ENCODE peak calls at places on chromosome 20, in nine cellular contexts. One of them, this sample, is unnamed.

GRCh38 chr20:62219992-62220665 is at the start of gene HRH3:
- DNase-seq in Peyer's patch: no peak
- DNase-seq in endothelial cell of umbilical vein: no peak
- DNase-seq in tibial nerve: no peak
- DNase-seq in H1: peak
- DNase-seq in body of pancreas: peak
- DNase-seq in lower leg skin: no peak
- DNase-seq in transverse colon: peak
- DNase-seq in testis: peak
- DNase-seq in this sample: peak

GRCh38 chr20:20010639-20011500 is 6.3 kb upstream of the NAA20 start:
- DNase-seq in Peyer's patch: no peak
- DNase-seq in endothelial cell of umbilical vein: peak
- DNase-seq in tibial nerve: no peak
- DNase-seq in H1: no peak
- DNase-seq in body of pancreas: no peak
- DNase-seq in lower leg skin: no peak
- DNase-seq in transverse colon: no peak
- DNase-seq in testis: no peak
- DNase-seq in this sample: no peak

GRCh38 chr20:8078528-8078914 is 53.5 kb upstream of the PLCB1 start:
- DNase-seq in Peyer's patch: no peak
- DNase-seq in endothelial cell of umbilical vein: peak
- DNase-seq in tibial nerve: no peak
- DNase-seq in H1: no peak
- DNase-seq in body of pancreas: no peak
- DNase-seq in lower leg skin: no peak
- DNase-seq in transverse colon: no peak
- DNase-seq in testis: no peak
- DNase-seq in this sample: no peak

GRCh38 chr20:9492067-9492466 is 22.3 kb upstream of the LAMP5 start:
- DNase-seq in Peyer's patch: no peak
- DNase-seq in endothelial cell of umbilical vein: no peak
- DNase-seq in tibial nerve: no peak
- DNase-seq in H1: no peak
- DNase-seq in body of pancreas: no peak
- DNase-seq in lower leg skin: no peak
- DNase-seq in transverse colon: no peak
- DNase-seq in testis: no peak
- DNase-seq in this sample: no peak

GRCh38 chr20:23928788-23929187 is 49.2 kb upstream of the CST5 start:
- DNase-seq in Peyer's patch: no peak
- DNase-seq in endothelial cell of umbilical vein: no peak
- DNase-seq in tibial nerve: no peak
- DNase-seq in H1: no peak
- DNase-seq in body of pancreas: no peak
- DNase-seq in lower leg skin: no peak
- DNase-seq in transverse colon: no peak
- DNase-seq in testis: peak
- DNase-seq in this sample: no peak

GRCh38 chr20:11814276-11814675 is 103.4 kb upstream of the BTBD3 start:
- DNase-seq in Peyer's patch: no peak
- DNase-seq in endothelial cell of umbilical vein: no peak
- DNase-seq in tibial nerve: no peak
- DNase-seq in H1: no peak
- DNase-seq in body of pancreas: no peak
- DNase-seq in lower leg skin: no peak
- DNase-seq in transverse colon: no peak
- DNase-seq in testis: no peak
- DNase-seq in this sample: no peak

GRCh38 chr20:46840054-46840729 is 54.5 kb upstream of the EYA2 start:
- DNase-seq in Peyer's patch: no peak
- DNase-seq in endothelial cell of umbilical vein: no peak
- DNase-seq in tibial nerve: no peak
- DNase-seq in H1: no peak
- DNase-seq in body of pancreas: no peak
- DNase-seq in lower leg skin: no peak
- DNase-seq in transverse colon: no peak
- DNase-seq in testis: no peak
- DNase-seq in this sample: no peak

GRCh38 chr20:53949319-53949839 is 121.0 kb downstream of the BCAS1 start:
- DNase-seq in Peyer's patch: peak
- DNase-seq in endothelial cell of umbilical vein: peak
- DNase-seq in tibial nerve: no peak
- DNase-seq in H1: peak
- DNase-seq in body of pancreas: peak
- DNase-seq in lower leg skin: peak
- DNase-seq in transverse colon: peak
- DNase-seq in testis: no peak
- DNase-seq in this sample: no peak

GRCh38 chr20:53872081-53872541 is 198.3 kb downstream of the BCAS1 start:
- DNase-seq in Peyer's patch: no peak
- DNase-seq in endothelial cell of umbilical vein: peak
- DNase-seq in tibial nerve: no peak
- DNase-seq in H1: no peak
- DNase-seq in body of pancreas: no peak
- DNase-seq in lower leg skin: no peak
- DNase-seq in transverse colon: no peak
- DNase-seq in testis: no peak
- DNase-seq in this sample: no peak

GRCh38 chr20:4985658-4986057 is 15.7 kb downstream of the SLC23A2 start:
- DNase-seq in Peyer's patch: no peak
- DNase-seq in endothelial cell of umbilical vein: no peak
- DNase-seq in tibial nerve: no peak
- DNase-seq in H1: no peak
- DNase-seq in body of pancreas: no peak
- DNase-seq in lower leg skin: no peak
- DNase-seq in transverse colon: no peak
- DNase-seq in testis: no peak
- DNase-seq in this sample: no peak

GRCh38 chr20:33407796-33408195 is 6.5 kb upstream of the CDK5RAP1 start:
- DNase-seq in Peyer's patch: no peak
- DNase-seq in endothelial cell of umbilical vein: no peak
- DNase-seq in tibial nerve: no peak
- DNase-seq in H1: no peak
- DNase-seq in body of pancreas: no peak
- DNase-seq in lower leg skin: no peak
- DNase-seq in transverse colon: no peak
- DNase-seq in testis: no peak
- DNase-seq in this sample: no peak

DNA sequence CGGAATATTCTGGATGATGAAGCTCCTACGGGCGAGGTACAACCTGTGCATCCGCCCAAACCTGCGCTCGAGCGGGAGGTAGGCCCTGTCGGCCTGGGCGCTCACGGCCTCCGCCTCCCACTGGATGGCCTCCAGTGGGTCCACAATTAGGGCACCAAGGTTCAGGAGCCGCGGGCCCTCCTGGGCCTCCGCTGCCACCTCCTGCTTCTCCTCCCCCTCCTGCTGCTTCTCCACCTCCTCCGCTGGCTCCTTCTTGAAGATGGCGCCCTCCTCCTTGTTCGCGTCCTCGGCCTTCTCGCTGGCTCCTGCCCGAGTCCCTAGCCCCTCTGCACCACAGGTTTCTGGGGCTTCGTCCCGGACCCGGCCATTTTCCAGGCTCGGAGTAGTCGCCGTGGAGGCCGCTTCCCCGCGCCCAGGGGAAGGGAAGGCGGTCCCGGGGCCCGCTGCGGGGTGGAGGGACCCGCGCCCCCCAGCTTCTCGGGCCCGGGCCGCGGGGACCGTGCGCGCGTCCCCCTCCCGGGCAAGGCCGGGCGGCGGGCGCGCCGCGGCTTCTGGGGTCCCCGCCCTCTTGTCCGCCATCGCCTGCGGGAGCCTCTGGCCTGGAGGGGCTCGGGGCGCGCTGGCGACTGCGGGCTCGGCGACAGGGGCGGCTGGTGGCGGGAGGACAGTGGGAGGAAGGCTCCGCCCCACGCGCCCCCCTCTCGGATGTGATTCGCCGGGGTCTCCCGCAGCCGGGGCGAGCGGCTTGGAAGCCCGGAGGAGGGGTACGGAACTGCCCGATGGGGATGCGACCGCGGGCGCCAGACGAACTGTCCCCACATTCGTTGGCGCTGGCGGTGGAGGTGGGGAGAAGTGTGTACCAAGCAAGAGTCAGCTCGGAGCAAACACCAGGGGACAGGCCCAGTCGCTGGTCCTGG is 17.6 kb downstream of the PLAGL2 start:
- DNase-seq in Peyer's patch: peak
- DNase-seq in endothelial cell of umbilical vein: peak
- DNase-seq in tibial nerve: no peak
- DNase-seq in H1: peak
- DNase-seq in body of pancreas: peak
- DNase-seq in lower leg skin: no peak
- DNase-seq in transverse colon: peak
- DNase-seq in testis: peak
- DNase-seq in this sample: peak
- TF ChIP-seq POLR2A in Peyer's patch: no peak
- TF ChIP-seq POLR2A in endothelial cell of umbilical vein: peak
- TF ChIP-seq POLR2A in tibial nerve: no peak
- TF ChIP-seq POLR2A in H1: no peak
- TF ChIP-seq POLR2A in body of pancreas: no peak
- TF ChIP-seq POLR2A in lower leg skin: no peak
- TF ChIP-seq POLR2A in transverse colon: no peak
- TF ChIP-seq POLR2A in testis: no peak
- TF ChIP-seq POLR2A in this sample: no peak

DNA sequence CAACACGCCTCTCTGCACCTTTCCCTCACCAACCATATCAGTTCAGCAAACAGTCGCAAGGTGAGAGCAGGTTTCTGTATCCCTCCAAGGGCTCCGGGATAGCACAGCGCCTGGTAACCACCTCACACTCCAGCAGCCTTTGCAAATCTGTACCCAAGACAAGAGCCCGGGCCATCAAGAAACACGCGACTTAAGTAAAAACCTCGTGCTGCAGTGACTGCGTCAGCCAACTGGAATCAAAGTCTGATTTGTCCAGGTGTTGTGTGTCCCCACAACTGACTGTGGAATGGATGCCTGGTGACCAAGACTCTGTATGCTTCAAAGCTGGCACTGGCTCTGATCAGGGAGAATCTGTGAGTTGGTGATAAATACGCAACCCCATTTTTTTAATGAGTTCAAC is 74.1 kb downstream of the NINL start:
- DNase-seq in Peyer's patch: no peak
- DNase-seq in endothelial cell of umbilical vein: no peak
- DNase-seq in tibial nerve: no peak
- DNase-seq in H1: no peak
- DNase-seq in body of pancreas: no peak
- DNase-seq in lower leg skin: no peak
- DNase-seq in transverse colon: no peak
- DNase-seq in testis: no peak
- DNase-seq in this sample: no peak
- TF ChIP-seq POLR2A in Peyer's patch: no peak
- TF ChIP-seq POLR2A in endothelial cell of umbilical vein: no peak
- TF ChIP-seq POLR2A in tibial nerve: no peak
- TF ChIP-seq POLR2A in H1: no peak
- TF ChIP-seq POLR2A in body of pancreas: no peak
- TF ChIP-seq POLR2A in lower leg skin: no peak
- TF ChIP-seq POLR2A in transverse colon: no peak
- TF ChIP-seq POLR2A in testis: no peak
- TF ChIP-seq POLR2A in this sample: no peak

GRCh38 chr20:49671429-49671828 is 42.2 kb downstream of the B4GALT5 start:
- DNase-seq in Peyer's patch: no peak
- DNase-seq in endothelial cell of umbilical vein: no peak
- DNase-seq in tibial nerve: no peak
- DNase-seq in H1: no peak
- DNase-seq in body of pancreas: no peak
- DNase-seq in lower leg skin: no peak
- DNase-seq in transverse colon: no peak
- DNase-seq in testis: no peak
- DNase-seq in this sample: peak

GRCh38 chr20:49672109-49672681 is 41.5 kb downstream of the B4GALT5 start:
- DNase-seq in Peyer's patch: no peak
- DNase-seq in endothelial cell of umbilical vein: no peak
- DNase-seq in tibial nerve: no peak
- DNase-seq in H1: no peak
- DNase-seq in body of pancreas: no peak
- DNase-seq in lower leg skin: no peak
- DNase-seq in transverse colon: no peak
- DNase-seq in testis: no peak
- DNase-seq in this sample: no peak

GRCh38 chr20:49675368-49676151 is 38.1 kb downstream of the B4GALT5 start:
- DNase-seq in Peyer's patch: peak
- DNase-seq in endothelial cell of umbilical vein: no peak
- DNase-seq in tibial nerve: no peak
- DNase-seq in H1: no peak
- DNase-seq in body of pancreas: no peak
- DNase-seq in lower leg skin: no peak
- DNase-seq in transverse colon: peak
- DNase-seq in testis: no peak
- DNase-seq in this sample: peak

GRCh38 chr20:49676581-49677291 is 36.9 kb downstream of the B4GALT5 start:
- DNase-seq in Peyer's patch: peak
- DNase-seq in endothelial cell of umbilical vein: peak
- DNase-seq in tibial nerve: no peak
- DNase-seq in H1: no peak
- DNase-seq in body of pancreas: no peak
- DNase-seq in lower leg skin: peak
- DNase-seq in transverse colon: peak
- DNase-seq in testis: no peak
- DNase-seq in this sample: peak

GRCh38 chr20:49674383-49675352 is 39.0 kb downstream of the B4GALT5 start:
- DNase-seq in Peyer's patch: peak
- DNase-seq in endothelial cell of umbilical vein: no peak
- DNase-seq in tibial nerve: no peak
- DNase-seq in H1: no peak
- DNase-seq in body of pancreas: no peak
- DNase-seq in lower leg skin: no peak
- DNase-seq in transverse colon: peak
- DNase-seq in testis: no peak
- DNase-seq in this sample: no peak
- TF ChIP-seq POLR2A in Peyer's patch: peak
- TF ChIP-seq POLR2A in endothelial cell of umbilical vein: no peak
- TF ChIP-seq POLR2A in tibial nerve: no peak
- TF ChIP-seq POLR2A in H1: no peak
- TF ChIP-seq POLR2A in body of pancreas: no peak
- TF ChIP-seq POLR2A in lower leg skin: no peak
- TF ChIP-seq POLR2A in transverse colon: peak
- TF ChIP-seq POLR2A in testis: no peak
- TF ChIP-seq POLR2A in this sample: no peak

DNA sequence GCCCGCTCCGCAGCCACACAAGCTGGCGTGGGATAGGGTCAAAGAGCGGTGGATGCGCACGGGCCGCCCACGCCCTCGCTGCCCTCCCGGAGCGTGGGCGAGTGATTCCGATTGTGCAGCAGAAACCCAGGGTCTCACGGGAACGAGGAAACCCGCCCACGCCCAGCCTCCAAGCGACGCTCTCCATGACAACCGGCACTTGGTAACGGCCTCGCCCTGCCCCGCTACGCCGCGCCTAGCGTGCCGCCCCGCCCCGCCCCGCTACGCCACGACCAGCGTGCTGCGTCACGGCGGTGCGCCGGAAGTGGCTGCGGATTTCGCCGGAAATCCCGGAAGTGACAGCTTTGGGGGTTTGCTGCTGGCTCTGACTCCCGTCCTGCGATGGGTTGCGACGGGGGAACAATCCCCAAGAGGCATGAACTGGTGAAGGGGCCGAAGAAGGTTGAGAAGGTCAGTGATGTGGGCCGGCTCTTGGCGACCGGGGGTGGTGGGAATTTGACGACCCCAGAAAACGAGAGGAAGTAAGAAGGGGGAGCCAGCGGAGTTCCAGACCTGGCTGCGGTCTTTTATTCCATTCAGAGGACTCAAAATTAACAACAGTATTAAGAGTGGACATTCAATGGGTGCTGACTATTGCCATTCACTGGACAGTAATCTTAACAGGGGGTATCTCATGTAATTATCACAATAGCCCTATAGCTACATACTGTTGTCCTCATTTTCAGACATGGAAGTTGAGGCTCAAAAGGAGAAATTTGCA is at the start of gene RTF2:
- DNase-seq in Peyer's patch: peak
- DNase-seq in endothelial cell of umbilical vein: peak
- DNase-seq in tibial nerve: peak
- DNase-seq in H1: peak
- DNase-seq in body of pancreas: peak
- DNase-seq in lower leg skin: peak
- DNase-seq in transverse colon: peak
- DNase-seq in testis: peak
- DNase-seq in this sample: peak
- TF ChIP-seq POLR2A in Peyer's patch: peak
- TF ChIP-seq POLR2A in endothelial cell of umbilical vein: peak
- TF ChIP-seq POLR2A in tibial nerve: no peak
- TF ChIP-seq POLR2A in H1: peak
- TF ChIP-seq POLR2A in body of pancreas: peak
- TF ChIP-seq POLR2A in lower leg skin: no peak
- TF ChIP-seq POLR2A in transverse colon: peak
- TF ChIP-seq POLR2A in testis: no peak
- TF ChIP-seq POLR2A in this sample: peak